ENCODE peak calls at places on chromosomes 6 and 20, in eight cellular contexts. M is breast epithelium, A is sigmoid colon, S is stomach, Z is H1, N is endothelial cell of umbilical vein, R is HCT116, G is prostate gland. P is an unnamed sample.

GRCh38 chr20:45445805-45446562 is 23.6 kb upstream of the WFDC2 start:
- DNase-seq in R (peak; percentile 45), A (no peak), G (no peak), S (no peak), Z (peak; percentile 81), M (no peak), N (no peak), P (no peak)

GRCh38 chr6:160137989-160138835 is 16.6 kb downstream of the SLC22A1 start:
- DNase-seq in G (peak; percentile 61), N (peak; percentile 56), Z (peak; percentile 71), A (peak; percentile 73), S (peak; percentile 72), R (peak; percentile 32), M (no peak), P (no peak)

GRCh38 chr20:50691585-50692552 is 527 bp upstream of the RIPOR3 start:
- DNase-seq in G (no peak), Z (no peak), N (no peak), S (no peak), R (no peak), M (no peak), A (peak; percentile 73), P (no peak)

GRCh38 chr20:11301699-11302098 is 616.0 kb upstream of the BTBD3 start:
- DNase-seq in N (no peak), A (no peak), M (no peak), R (no peak), S (no peak), G (no peak), Z (no peak), P (no peak)

GRCh38 chr6:2514965-2515543 is 235.7 kb downstream of the MYLK4 start:
- DNase-seq in R (no peak), Z (no peak), N (no peak), G (no peak), A (no peak), M (no peak), S (peak; percentile 79), P (no peak)

GRCh38 chr20:54011352-54011751 is 59.0 kb downstream of the BCAS1 start:
- DNase-seq in G (no peak), S (no peak), A (no peak), Z (no peak), R (no peak), N (no peak), M (no peak), P (no peak)

GRCh38 chr6:99276747-99277146 is 72.7 kb downstream of the FAXC start:
- DNase-seq in M (no peak), S (no peak), G (no peak), A (no peak), R (no peak), N (no peak), Z (no peak), P (no peak)

GRCh38 chr20:12699374-12700228 is 309.2 kb upstream of the SPTLC3 start:
- DNase-seq in S (no peak), Z (no peak), N (no peak), A (no peak), G (no peak), M (no peak), R (no peak), P (no peak)

GRCh38 chr6:150745896-150746295 is 119.6 kb upstream of the MTHFD1L start:
- DNase-seq in N (no peak), M (no peak), Z (no peak), G (no peak), S (no peak), R (no peak), A (no peak), P (no peak)

GRCh38 chr6:27505209-27506027 is 32.5 kb upstream of the ZNF184 start:
- DNase-seq in R (peak; percentile 87), N (peak; percentile 37), M (peak; percentile 81), G (peak; percentile 28), S (no peak), A (peak; percentile 77), Z (peak; percentile 97), P (no peak)

GRCh38 chr20:14957416-14957815 is 620.0 kb upstream of the FLRT3 start:
- DNase-seq in N (no peak), Z (no peak), S (no peak), G (no peak), R (no peak), A (no peak), M (no peak), P (no peak)

GRCh38 chr20:5606347-5606746 is 143.9 kb upstream of the SHLD1 start:
- DNase-seq in Z (no peak), N (no peak), R (no peak), G (no peak), S (no peak), M (no peak), A (no peak), P (no peak)

GRCh38 chr20:10674684-10675455 is 1.1 kb upstream of the JAG1 start:
- DNase-seq in S (peak; percentile 84), M (peak; percentile 63), A (peak; percentile 91), R (peak; percentile 48), N (peak; percentile 83), Z (peak; percentile 90), G (peak; percentile 83), P (peak; percentile 93)

GRCh38 chr6:130933712-130934200 is 106.5 kb downstream of the SMLR1 start:
- DNase-seq in M (no peak), G (no peak), S (no peak), A (no peak), N (no peak), Z (no peak), R (no peak), P (no peak)

GRCh38 chr6:121645100-121645745 is 209.8 kb downstream of the GJA1 start:
- DNase-seq in A (no peak), Z (no peak), N (no peak), S (no peak), R (no peak), M (no peak), G (no peak), P (no peak)

GRCh38 chr6:101116337-101116736 is 235.2 kb upstream of the ASCC3 start:
- DNase-seq in R (no peak), N (no peak), G (no peak), S (no peak), M (no peak), A (no peak), Z (no peak), P (no peak)

GRCh38 chr20:10763117-10763516 is 89.3 kb upstream of the JAG1 start:
- DNase-seq in G (no peak), N (no peak), A (no peak), S (no peak), Z (no peak), R (no peak), M (no peak), P (no peak)

GRCh38 chr6:44002591-44003344 is 124.5 kb downstream of the MRPL14 start:
- DNase-seq in A (no peak), G (peak; percentile 32), R (no peak), S (peak; percentile 63), N (peak; percentile 25), Z (peak; percentile 86), M (peak; percentile 64), P (peak; percentile 65)

GRCh38 chr6:16511723-16512584 is 249.3 kb downstream of the ATXN1 start:
- DNase-seq in M (no peak), Z (no peak), N (peak; percentile 50), R (peak; percentile 71), S (peak; percentile 60), G (no peak), A (no peak), P (no peak)

GRCh38 chr20:64137598-64138031 is 26.6 kb upstream of the MYT1 start:
- DNase-seq in Z (peak; percentile 38), G (no peak), R (no peak), M (no peak), A (peak; percentile 52), S (no peak), N (no peak), P (peak; percentile 57)

GRCh38 chr6:132812255-132812732 is 2.1 kb upstream of the RPS12 start:
- DNase-seq in R (no peak), S (no peak), N (peak; percentile 44), G (no peak), M (no peak), Z (no peak), A (no peak), P (no peak)

GRCh38 chr6:137277971-137278602 is 58.9 kb upstream of the IFNGR1 start:
- DNase-seq in N (peak; percentile 40), R (peak; percentile 32), G (no peak), S (no peak), A (no peak), Z (no peak), M (no peak), P (no peak)

GRCh38 chr6:137283940-137284910 is 65.0 kb upstream of the IFNGR1 start:
- DNase-seq in R (no peak), M (no peak), G (no peak), S (no peak), N (no peak), A (no peak), Z (no peak), P (no peak)

GRCh38 chr6:137283080-137283479 is 63.9 kb upstream of the IFNGR1 start:
- DNase-seq in N (no peak), A (no peak), S (no peak), G (no peak), R (no peak), Z (no peak), M (no peak), P (no peak)

GRCh38 chr6:137286368-137286767 is 67.2 kb upstream of the IFNGR1 start:
- DNase-seq in M (no peak), R (no peak), A (no peak), N (no peak), G (no peak), Z (no peak), S (no peak), P (no peak)

GRCh38 chr6:137282253-137282652 is 63.1 kb upstream of the IFNGR1 start:
- DNase-seq in N (no peak), R (no peak), Z (no peak), M (no peak), A (no peak), G (no peak), S (no peak), P (no peak)
- TF ChIP-seq POLR2AphosphoS5 in N (no peak), R (no peak), Z (no peak), M (no peak), A (no peak), G (no peak), S (no peak), P (peak; percentile 6)

GRCh38 chr6:45445364-45445748 is 67.6 kb upstream of the SUPT3H start:
- DNase-seq in M (no peak), R (no peak), G (no peak), Z (no peak), S (no peak), A (no peak), N (no peak), P (no peak)
- H3K4me3 ChIP-seq in M (peak overlapping the region; percentile 14), R (no peak overlapping the region), G (no peak overlapping the region), Z (no peak overlapping the region), S (no peak overlapping the region), A (no peak overlapping the region), N (no peak overlapping the region), P (no peak overlapping the region)

DNA sequence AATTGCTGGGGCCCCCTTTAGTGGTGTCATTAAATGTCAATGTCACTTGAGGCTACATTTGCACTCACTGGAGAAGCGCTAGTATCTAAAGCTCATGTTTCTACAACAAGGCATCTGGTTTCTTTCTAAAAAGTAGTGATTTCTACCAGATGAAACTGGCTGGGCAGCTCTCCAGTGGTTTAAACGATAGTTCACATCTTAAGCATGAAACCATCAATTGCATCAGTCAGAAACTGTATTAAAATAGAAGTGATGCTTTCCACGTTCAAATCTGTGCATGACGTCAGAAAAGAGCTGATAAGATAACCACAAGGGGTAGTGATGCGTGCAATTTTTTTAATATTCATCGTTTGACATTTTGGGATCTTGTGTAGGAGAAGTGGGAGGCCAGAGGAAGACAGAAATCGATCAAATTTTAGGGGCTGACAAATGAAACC is 13.3 kb downstream of the PDE10A start:
- DNase-seq in N (no peak), M (no peak), Z (no peak), A (no peak), R (no peak), S (no peak), G (no peak), P (no peak)
- TF ChIP-seq POLR2A in N (no peak), M (no peak), Z (no peak), A (no peak), R (no peak), S (no peak), G (no peak), P (no peak)

GRCh38 chr20:3808141-3808479 is 12.0 kb downstream of the CDC25B start:
- DNase-seq in G (peak; percentile 91), A (peak; percentile 96), R (peak; percentile 80), N (peak; percentile 86), M (peak; percentile 91), Z (no peak), S (peak; percentile 91), P (peak; percentile 84)
- TF ChIP-seq POLR2AphosphoS5 in G (peak; percentile 95), A (peak; percentile 82), R (peak; percentile 40), N (peak; percentile 64), M (peak; percentile 97), Z (no peak), S (peak; percentile 90), P (peak; percentile 82)